ENCODE peak calls at places on chromosome 1, in five cellular contexts. W is ovary, T is cardiac muscle cell, F is right lobe of liver, R is heart left ventricle. D is an unnamed sample.

GRCh38 chr1:119703666-119704450 is 7.9 kb upstream of the PHGDH start:
- DNase-seq in W (no peak), T (no peak), F (no peak), R (no peak), D (no peak)

GRCh38 chr1:3981746-3982505 is 81.9 kb upstream of the C1orf174 start:
- DNase-seq in W (no peak), T (no peak), F (no peak), R (no peak), D (peak; percentile 77)

GRCh38 chr1:179127163-179127895 is 45.5 kb downstream of the TOR3A start:
- DNase-seq in W (no peak), T (peak; percentile 62), F (no peak), R (no peak), D (no peak)

GRCh38 chr1:204011426-204011825 is 61.5 kb upstream of the SOX13 start:
- DNase-seq in W (no peak), T (no peak), F (no peak), R (no peak), D (no peak)

GRCh38 chr1:226948996-226949395 is 8.9 kb downstream of the COQ8A start:
- DNase-seq in W (no peak), T (no peak), F (no peak), R (no peak), D (no peak)

GRCh38 chr1:178959543-178960460 is 65.9 kb upstream of the FAM20B start:
- DNase-seq in W (no peak), T (no peak), F (no peak), R (no peak), D (no peak)

GRCh38 chr1:230026572-230026971 is 40.5 kb upstream of the GALNT2 start:
- DNase-seq in W (no peak), T (no peak), F (no peak), R (no peak), D (no peak)

GRCh38 chr1:240189386-240189989 is 97.8 kb downstream of the FMN2 start:
- DNase-seq in W (no peak), T (peak; percentile 43), F (no peak), R (no peak), D (peak; percentile 30)

GRCh38 chr1:55190092-55190491 is 25.1 kb downstream of the USP24 start:
- DNase-seq in W (no peak), T (no peak), F (no peak), R (no peak), D (no peak)

GRCh38 chr1:226733876-226734414 is 5.1 kb downstream of the ITPKB start:
- DNase-seq in W (no peak), T (no peak), F (no peak), R (no peak), D (no peak)

GRCh38 chr1:226884966-226885820 is 14.8 kb downstream of the PSEN2 start:
- DNase-seq in W (no peak), T (no peak), F (no peak), R (no peak), D (no peak)

GRCh38 chr1:220225957-220226356 is 46.3 kb downstream of the RAB3GAP2 start:
- DNase-seq in W (no peak), T (no peak), F (no peak), R (no peak), D (no peak)

DNA sequence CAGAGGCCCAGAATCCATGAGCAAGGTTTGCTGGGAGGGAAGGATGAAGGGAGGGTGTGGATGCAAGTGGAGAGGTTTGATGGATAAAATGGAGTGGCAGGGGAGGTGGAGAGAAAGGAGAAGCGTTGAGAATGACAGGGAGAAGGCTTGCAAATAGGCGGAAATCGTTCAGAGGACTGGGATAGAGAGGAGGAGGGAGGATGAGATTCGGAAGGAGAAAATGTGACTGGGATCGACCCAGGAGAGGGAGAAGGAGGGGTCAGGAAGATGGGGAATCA is 376 bp downstream of the AVPR1B start:
- DNase-seq in W (no peak), T (no peak), F (no peak), R (no peak), D (no peak)
- H3K27me3 ChIP-seq in W (no peaks in the 10 kb centered on the region), T (peaks cover 22% of the 10 kb centered on the region), F (no peaks in the 10 kb centered on the region), R (no peaks in the 10 kb centered on the region), D (no peaks in the 10 kb centered on the region)

GRCh38 chr1:181135815-181136737 is 47.6 kb downstream of the IER5 start:
- DNase-seq in W (no peak), T (peak; percentile 60), F (no peak), R (no peak), D (no peak)

GRCh38 chr1:181133969-181134418 is 45.5 kb downstream of the IER5 start:
- DNase-seq in W (no peak), T (no peak), F (no peak), R (no peak), D (no peak)

GRCh38 chr1:181134543-181135461 is 46.3 kb downstream of the IER5 start:
- DNase-seq in W (no peak), T (peak; percentile 50), F (peak; percentile 42), R (no peak), D (peak; percentile 36)

GRCh38 chr1:181136738-181137122 is 48.2 kb downstream of the IER5 start:
- DNase-seq in W (no peak), T (no peak), F (no peak), R (no peak), D (no peak)

DNA sequence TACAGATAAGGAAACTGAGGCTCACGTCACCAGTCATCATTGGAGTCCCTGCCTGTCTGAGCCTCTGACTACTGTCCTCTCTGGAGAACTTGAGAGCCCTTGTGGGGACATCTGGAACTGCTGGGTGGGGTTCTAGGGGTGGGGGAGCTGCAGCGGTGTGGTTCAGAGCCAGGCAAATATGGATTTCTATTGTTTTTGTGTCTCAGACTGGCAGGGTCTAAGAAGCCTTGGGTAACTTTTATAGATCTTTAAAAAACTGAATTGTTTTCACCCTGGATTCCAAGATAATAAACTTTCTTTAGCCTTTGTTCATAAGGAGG is 46.9 kb downstream of the IER5 start:
- DNase-seq in W (no peak), T (peak; percentile 26), F (no peak), R (no peak), D (no peak)
- H3K4me1 ChIP-seq in W (peaks cover 1% of the 10 kb centered on the region), T (peaks cover 11% of the 10 kb centered on the region), F (no peaks in the 10 kb centered on the region), R (peaks cover 6% of the 10 kb centered on the region), D (peaks cover 3% of the 10 kb centered on the region)

GRCh38 chr1:40980453-40981121 is 1.1 kb downstream of the CTPS1 start:
- DNase-seq in W (peak; percentile 34), T (no peak), F (peak; percentile 37), R (peak; percentile 32), D (no peak)
- H3K27ac ChIP-seq in W (peak overlapping the region; percentile 94), T (peak overlapping the region; percentile 94), F (peak overlapping the region; percentile 73), R (peak overlapping the region; percentile 84), D (no peak overlapping the region)

DNA sequence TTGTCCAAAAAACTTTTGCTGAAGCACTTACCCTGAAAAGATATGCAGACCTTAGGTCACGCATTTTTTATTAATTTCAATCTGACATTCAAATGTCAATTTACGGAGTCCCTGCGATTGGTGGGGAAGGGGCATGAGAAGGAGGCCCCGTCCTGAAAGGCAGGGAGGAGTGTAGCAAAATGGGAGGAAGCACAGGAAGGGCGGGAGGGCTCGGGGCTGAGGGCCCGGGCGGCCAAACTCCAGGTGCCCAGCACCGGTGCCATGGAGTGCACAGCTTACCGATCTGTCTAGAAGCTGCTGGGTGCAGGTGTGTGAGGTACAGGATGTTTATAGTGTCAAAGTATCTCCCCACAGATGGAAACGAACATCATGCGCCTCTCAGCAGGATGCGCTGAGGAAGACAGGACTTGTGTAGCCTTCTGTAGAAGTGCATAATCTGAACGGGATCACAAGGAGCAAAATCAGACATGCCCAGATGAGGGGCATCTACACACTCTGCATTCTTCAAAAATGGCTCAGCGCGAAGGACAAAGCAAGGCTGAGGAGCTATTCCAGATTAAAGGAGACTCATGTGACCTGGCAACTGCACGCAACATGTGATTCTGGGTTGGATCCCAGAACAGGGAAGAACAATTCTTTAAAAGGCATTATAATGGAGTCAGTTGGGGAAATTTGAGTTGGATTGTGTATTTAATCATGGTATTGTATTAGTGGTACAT is 69.0 kb upstream of the LYST start:
- DNase-seq in W (no peak), T (no peak), F (no peak), R (no peak), D (no peak)
- H3K27me3 ChIP-seq in W (no peaks in the 10 kb centered on the region), T (no peaks in the 10 kb centered on the region), F (no peaks in the 10 kb centered on the region), R (no peaks in the 10 kb centered on the region), D (no peaks in the 10 kb centered on the region)

DNA sequence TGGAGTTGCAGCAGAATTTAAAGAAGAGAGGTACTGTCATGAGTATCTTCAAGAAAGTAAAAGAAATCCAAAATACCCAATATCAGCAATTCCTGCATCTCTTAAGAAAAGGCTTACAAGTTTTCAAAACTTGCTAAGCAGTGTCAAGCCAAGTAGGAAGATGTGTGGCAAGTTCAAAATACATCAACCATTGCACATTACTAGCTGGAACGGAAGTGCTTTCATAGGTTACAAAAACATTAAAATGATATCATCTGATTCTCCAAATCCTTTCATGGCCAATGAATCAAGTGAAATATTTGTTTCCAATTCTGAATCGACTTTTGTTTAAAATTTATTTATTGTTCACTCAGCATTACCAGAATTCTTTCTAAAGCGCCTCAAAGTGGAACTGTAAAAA is 5.7 kb upstream of the ABCA4 start:
- DNase-seq in W (no peak), T (no peak), F (no peak), R (no peak), D (no peak)
- H3K4me1 ChIP-seq in W (peaks cover 2% of the 10 kb centered on the region), T (no peaks in the 10 kb centered on the region), F (peaks cover 5% of the 10 kb centered on the region), R (no peaks in the 10 kb centered on the region), D (peaks cover 7% of the 10 kb centered on the region)

D was measured in thyroid gland.